ENCODE peak calls at places on chromosomes 1 and 21, in five cellular contexts. One of them, this sample, is unnamed.
A peak's percentile ranks its signal among the peaks of the same experiment; 100 is the strongest.

GRCh38 chr1:32925360-32926142 is 24.4 kb upstream of the TMEM54 start:
- DNase-seq in hypothalamus: peak; percentile 5
- DNase-seq in activated T-cell treated with anti-CD3 and anti-CD28 coated beads for 24 hours: no peak
- DNase-seq in adipocyte: no peak
- DNase-seq in foreskin fibroblast: no peak
- DNase-seq in this sample: no peak

GRCh38 chr1:56591909-56592308 is 12.5 kb upstream of the PLPP3 start:
- DNase-seq in hypothalamus: no peak
- DNase-seq in activated T-cell treated with anti-CD3 and anti-CD28 coated beads for 24 hours: no peak
- DNase-seq in adipocyte: no peak
- DNase-seq in foreskin fibroblast: no peak
- DNase-seq in this sample: no peak

GRCh38 chr1:95006681-95007080 is 66.1 kb downstream of the ALG14 start:
- DNase-seq in hypothalamus: no peak
- DNase-seq in activated T-cell treated with anti-CD3 and anti-CD28 coated beads for 24 hours: no peak
- DNase-seq in adipocyte: peak; percentile 80
- DNase-seq in foreskin fibroblast: peak; percentile 40
- DNase-seq in this sample: no peak

GRCh38 chr1:30419246-30419720 is 304.1 kb downstream of the MATN1 start:
- DNase-seq in hypothalamus: no peak
- DNase-seq in activated T-cell treated with anti-CD3 and anti-CD28 coated beads for 24 hours: no peak
- DNase-seq in adipocyte: no peak
- DNase-seq in foreskin fibroblast: no peak
- DNase-seq in this sample: no peak

GRCh38 chr1:230750576-230750975 is 3.4 kb downstream of the CAPN9 start:
- DNase-seq in hypothalamus: no peak
- DNase-seq in activated T-cell treated with anti-CD3 and anti-CD28 coated beads for 24 hours: no peak
- DNase-seq in adipocyte: no peak
- DNase-seq in foreskin fibroblast: no peak
- DNase-seq in this sample: no peak

GRCh38 chr1:25796807-25797458 is 3.1 kb upstream of the SELENON start:
- DNase-seq in hypothalamus: peak; percentile 79
- DNase-seq in activated T-cell treated with anti-CD3 and anti-CD28 coated beads for 24 hours: peak; percentile 74
- DNase-seq in adipocyte: peak; percentile 91
- DNase-seq in foreskin fibroblast: peak; percentile 65
- DNase-seq in this sample: peak; percentile 71

GRCh38 chr1:55088413-55088812 is 49.1 kb downstream of the PCSK9 start:
- DNase-seq in hypothalamus: no peak
- DNase-seq in activated T-cell treated with anti-CD3 and anti-CD28 coated beads for 24 hours: no peak
- DNase-seq in adipocyte: no peak
- DNase-seq in foreskin fibroblast: no peak
- DNase-seq in this sample: no peak

GRCh38 chr1:43934279-43934985 is 831 bp downstream of the ARTN start:
- DNase-seq in hypothalamus: peak; percentile 63
- DNase-seq in activated T-cell treated with anti-CD3 and anti-CD28 coated beads for 24 hours: no peak
- DNase-seq in adipocyte: peak; percentile 82
- DNase-seq in foreskin fibroblast: no peak
- DNase-seq in this sample: no peak

GRCh38 chr1:162605225-162605927 is 26.9 kb upstream of the DDR2 start:
- DNase-seq in hypothalamus: no peak
- DNase-seq in activated T-cell treated with anti-CD3 and anti-CD28 coated beads for 24 hours: no peak
- DNase-seq in adipocyte: peak; percentile 90
- DNase-seq in foreskin fibroblast: peak; percentile 83
- DNase-seq in this sample: no peak

GRCh38 chr1:153465728-153466625 is 5.5 kb upstream of the S100A7 start:
- DNase-seq in hypothalamus: no peak
- DNase-seq in activated T-cell treated with anti-CD3 and anti-CD28 coated beads for 24 hours: peak; percentile 60
- DNase-seq in adipocyte: peak; percentile 54
- DNase-seq in foreskin fibroblast: no peak
- DNase-seq in this sample: peak; percentile 64

GRCh38 chr1:3772027-3772714 is 378 bp upstream of the SMIM1 start:
- DNase-seq in hypothalamus: peak; percentile 45
- DNase-seq in activated T-cell treated with anti-CD3 and anti-CD28 coated beads for 24 hours: peak; percentile 80
- DNase-seq in adipocyte: peak; percentile 85
- DNase-seq in foreskin fibroblast: peak; percentile 66
- DNase-seq in this sample: peak; percentile 66

GRCh38 chr1:216054593-216054992 is 368.7 kb downstream of the USH2A start:
- DNase-seq in hypothalamus: no peak
- DNase-seq in activated T-cell treated with anti-CD3 and anti-CD28 coated beads for 24 hours: no peak
- DNase-seq in adipocyte: no peak
- DNase-seq in foreskin fibroblast: no peak
- DNase-seq in this sample: no peak

GRCh38 chr1:186091222-186091720 is 283.8 kb downstream of the TPR start:
- DNase-seq in hypothalamus: no peak
- DNase-seq in activated T-cell treated with anti-CD3 and anti-CD28 coated beads for 24 hours: no peak
- DNase-seq in adipocyte: no peak
- DNase-seq in foreskin fibroblast: no peak
- DNase-seq in this sample: no peak

GRCh38 chr1:39199593-39199992 is 4.9 kb upstream of the MACF1 start:
- DNase-seq in hypothalamus: no peak
- DNase-seq in activated T-cell treated with anti-CD3 and anti-CD28 coated beads for 24 hours: no peak
- DNase-seq in adipocyte: no peak
- DNase-seq in foreskin fibroblast: no peak
- DNase-seq in this sample: no peak

GRCh38 chr1:50978852-50979781 is 9.1 kb downstream of the CDKN2C start:
- DNase-seq in hypothalamus: no peak
- DNase-seq in activated T-cell treated with anti-CD3 and anti-CD28 coated beads for 24 hours: no peak
- DNase-seq in adipocyte: peak; percentile 58
- DNase-seq in foreskin fibroblast: no peak
- DNase-seq in this sample: no peak

GRCh38 chr1:222124602-222125001 is 382.7 kb upstream of the DUSP10 start:
- DNase-seq in hypothalamus: no peak
- DNase-seq in activated T-cell treated with anti-CD3 and anti-CD28 coated beads for 24 hours: no peak
- DNase-seq in adipocyte: no peak
- DNase-seq in foreskin fibroblast: no peak
- DNase-seq in this sample: no peak

GRCh38 chr1:62613890-62614289 is 16.6 kb downstream of the ANGPTL3 start:
- DNase-seq in hypothalamus: no peak
- DNase-seq in activated T-cell treated with anti-CD3 and anti-CD28 coated beads for 24 hours: no peak
- DNase-seq in adipocyte: peak; percentile 41
- DNase-seq in foreskin fibroblast: no peak
- DNase-seq in this sample: no peak

GRCh38 chr21:42841156-42841915 is 38.0 kb downstream of the WDR4 start:
- DNase-seq in hypothalamus: no peak
- DNase-seq in activated T-cell treated with anti-CD3 and anti-CD28 coated beads for 24 hours: no peak
- DNase-seq in adipocyte: no peak
- DNase-seq in foreskin fibroblast: no peak
- DNase-seq in this sample: no peak

GRCh38 chr21:45404726-45405270 is at the start of gene COL18A1:
- DNase-seq in hypothalamus: no peak
- DNase-seq in activated T-cell treated with anti-CD3 and anti-CD28 coated beads for 24 hours: no peak
- DNase-seq in adipocyte: peak; percentile 79
- DNase-seq in foreskin fibroblast: no peak
- DNase-seq in this sample: peak; percentile 36

GRCh38 chr1:167165948-167166702 is 54.6 kb upstream of the POU2F1 start:
- DNase-seq in hypothalamus: no peak
- DNase-seq in activated T-cell treated with anti-CD3 and anti-CD28 coated beads for 24 hours: no peak
- DNase-seq in adipocyte: no peak
- DNase-seq in foreskin fibroblast: no peak
- DNase-seq in this sample: no peak

GRCh38 chr1:168601051-168601450 is 24.6 kb downstream of the XCL1 start:
- DNase-seq in hypothalamus: no peak
- DNase-seq in activated T-cell treated with anti-CD3 and anti-CD28 coated beads for 24 hours: no peak
- DNase-seq in adipocyte: no peak
- DNase-seq in foreskin fibroblast: no peak
- DNase-seq in this sample: no peak

GRCh38 chr21:40680311-40680710 is 166.6 kb downstream of the DSCAM start:
- DNase-seq in hypothalamus: no peak
- DNase-seq in activated T-cell treated with anti-CD3 and anti-CD28 coated beads for 24 hours: no peak
- DNase-seq in adipocyte: no peak
- DNase-seq in foreskin fibroblast: no peak
- DNase-seq in this sample: no peak

GRCh38 chr1:218669431-218669830 is 324.3 kb downstream of the TGFB2 start:
- DNase-seq in hypothalamus: no peak
- DNase-seq in activated T-cell treated with anti-CD3 and anti-CD28 coated beads for 24 hours: no peak
- DNase-seq in adipocyte: no peak
- DNase-seq in foreskin fibroblast: peak; percentile 33
- DNase-seq in this sample: no peak

GRCh38 chr1:109910963-109911798 is 532 bp downstream of the CSF1 start:
- DNase-seq in hypothalamus: no peak
- DNase-seq in activated T-cell treated with anti-CD3 and anti-CD28 coated beads for 24 hours: no peak
- DNase-seq in adipocyte: no peak
- DNase-seq in foreskin fibroblast: no peak
- DNase-seq in this sample: no peak

GRCh38 chr1:221611930-221612777 is 129.7 kb downstream of the DUSP10 start:
- DNase-seq in hypothalamus: no peak
- DNase-seq in activated T-cell treated with anti-CD3 and anti-CD28 coated beads for 24 hours: no peak
- DNase-seq in adipocyte: peak; percentile 90
- DNase-seq in foreskin fibroblast: peak; percentile 66
- DNase-seq in this sample: no peak

GRCh38 chr21:32207096-32207716 is 71.6 kb downstream of the MIS18A start:
- DNase-seq in hypothalamus: no peak
- DNase-seq in activated T-cell treated with anti-CD3 and anti-CD28 coated beads for 24 hours: no peak
- DNase-seq in adipocyte: no peak
- DNase-seq in foreskin fibroblast: no peak
- DNase-seq in this sample: no peak

GRCh38 chr21:27570306-27570868 is 603.5 kb upstream of the ADAMTS5 start:
- DNase-seq in hypothalamus: no peak
- DNase-seq in activated T-cell treated with anti-CD3 and anti-CD28 coated beads for 24 hours: no peak
- DNase-seq in adipocyte: peak; percentile 91
- DNase-seq in foreskin fibroblast: peak; percentile 95
- DNase-seq in this sample: no peak

GRCh38 chr21:26965567-26966359 is 1.1 kb downstream of the ADAMTS5 start:
- DNase-seq in hypothalamus: no peak
- DNase-seq in activated T-cell treated with anti-CD3 and anti-CD28 coated beads for 24 hours: no peak
- DNase-seq in adipocyte: peak; percentile 50
- DNase-seq in foreskin fibroblast: no peak
- DNase-seq in this sample: no peak

This sample was measured in T-helper 17 cell.